ENCODE peak calls at places on chromosomes 6 and 20, in four cellular contexts. J, C, Z and H are unnamed samples.

GRCh38 chr20:49657118-49657901 is 56.4 kb downstream of the B4GALT5 start:
- DNase-seq in Z (no peak), J (no peak), C (no peak), H (no peak)

GRCh38 chr6:53906842-53907241 is 112.0 kb downstream of the LRRC1 start:
- DNase-seq in J (no peak), C (no peak), Z (no peak), H (no peak)

GRCh38 chr6:34025112-34025807 is 120.6 kb downstream of the GRM4 start:
- DNase-seq in J (no peak), Z (no peak), C (no peak), H (no peak)

GRCh38 chr6:126181173-126181741 is 158.7 kb upstream of the CENPW start:
- DNase-seq in C (no peak), Z (no peak), J (no peak), H (no peak)

GRCh38 chr20:831251-831650 is 2.3 kb upstream of the FAM110A start:
- DNase-seq in J (no peak), C (no peak), Z (no peak), H (no peak)

GRCh38 chr6:114096553-114097172 is 125.7 kb upstream of the HDAC2 start:
- DNase-seq in C (no peak), Z (no peak), J (no peak), H (no peak)

GRCh38 chr20:32495217-32495565 is 89.9 kb downstream of the NOL4L start:
- DNase-seq in C (no peak), Z (no peak), J (no peak), H (no peak)

GRCh38 chr6:44034391-44034861 is 92.8 kb downstream of the MRPL14 start:
- DNase-seq in J (no peak), C (no peak), Z (no peak), H (no peak)

GRCh38 chr6:22873531-22874136 is 304.3 kb downstream of the HDGFL1 start:
- DNase-seq in Z (no peak), C (no peak), J (peak), H (no peak)

DNA sequence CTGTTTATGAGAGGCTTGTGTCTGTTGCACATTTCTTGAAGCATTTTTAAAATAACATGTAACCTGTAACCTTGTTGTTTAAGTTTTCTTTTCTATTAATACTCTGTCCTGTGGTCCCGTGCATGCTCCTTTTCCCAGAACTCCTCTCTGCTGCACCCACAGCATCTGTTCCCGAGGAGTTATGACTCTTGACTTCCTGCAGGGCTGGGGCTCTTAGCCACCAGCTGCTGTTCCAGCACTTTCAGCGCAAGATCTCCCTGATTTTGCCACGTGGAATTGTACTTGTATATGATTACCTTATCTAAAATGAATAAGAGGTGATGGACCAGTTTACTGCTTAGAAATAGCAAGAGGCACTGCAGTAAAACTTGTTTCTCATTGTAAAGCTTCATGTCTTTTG is 150.6 kb downstream of the QKI start:
- DNase-seq in Z (no peak), J (no peak), C (no peak), H (no peak)
- TF ChIP-seq CTCF in Z (no peak), J (no peak), C (no peak), H (no peak)

GRCh38 chr6:159726918-159727716 is at the start of gene WTAP:
- DNase-seq in J (peak), C (peak), Z (peak), H (peak)
- TF ChIP-seq CTCF in J (no peak), C (peak), Z (no peak), H (no peak)

GRCh38 chr6:25788305-25788922 is 33.9 kb downstream of the SLC17A4 start:
- DNase-seq in C (no peak), J (no peak), Z (no peak), H (no peak)
- TF ChIP-seq CTCF in C (peak), J (peak), Z (peak), H (no peak)

GRCh38 chr6:80338201-80338836 is 231.8 kb downstream of the BCKDHB start:
- DNase-seq in C (no peak), Z (peak), J (no peak), H (peak)
- TF ChIP-seq CTCF in C (peak), Z (peak), J (peak), H (peak)

GRCh38 chr20:57388953-57389694 is 2.1 kb upstream of the RBM38 start:
- DNase-seq in Z (peak), J (no peak), C (peak), H (peak)
- TF ChIP-seq CTCF in Z (peak), J (peak), C (peak), H (no peak)